ENCODE peak calls at places on chromosomes 11 and 22, in ten cellular contexts. Y is PC-3; H is lower leg skin; J is posterior vena cava; E is AG09319; T is activated CD8-positive, alpha-beta memory T cell treated with anti-CD3 and anti-CD28 coated beads for 4 hours; W is endodermal cell; K is heart left ventricle; Q is CD4-positive, CD25-positive, alpha-beta regulatory T cell; D is osteoblast. M is an unnamed sample.

GRCh38 chr11:66247295-66247694 is 21.1 kb upstream of the RAB1B start:
- DNase-seq in W (no peak), Y (no peak), Q (no peak), T (no peak), D (peak), J (no peak), E (no peak), K (no peak), H (no peak), M (no peak)

GRCh38 chr11:66289548-66290331 is 797 bp upstream of the YIF1A start:
- DNase-seq in E (peak), H (no peak), W (peak), D (peak), T (peak), Q (peak), K (peak), Y (peak), J (peak), M (peak)

GRCh38 chr11:114160884-114161283 is 101.4 kb downstream of the ZBTB16 start:
- DNase-seq in Y (no peak), E (no peak), W (no peak), T (no peak), Q (no peak), K (no peak), H (peak), D (no peak), J (peak), M (no peak)

GRCh38 chr11:69351460-69351859 is 57.5 kb downstream of the MYEOV start:
- DNase-seq in W (no peak), J (no peak), Y (peak), D (no peak), T (no peak), Q (no peak), E (no peak), K (no peak), H (no peak), M (no peak)

GRCh38 chr22:19936513-19936912 is 5.1 kb upstream of the COMT start:
- DNase-seq in E (no peak), K (no peak), W (no peak), H (no peak), J (peak), T (no peak), D (no peak), Y (no peak), Q (no peak), M (no peak)

GRCh38 chr11:83682645-83682973 is 396.4 kb upstream of the CCDC90B start:
- DNase-seq in Q (no peak), J (no peak), W (no peak), E (no peak), H (no peak), K (no peak), T (no peak), D (no peak), Y (no peak), M (no peak)

GRCh38 chr11:130213979-130214281 is 54.3 kb downstream of the ST14 start:
- DNase-seq in W (no peak), D (no peak), K (no peak), E (no peak), J (peak), T (no peak), H (peak), Y (no peak), Q (no peak), M (peak)

GRCh38 chr11:130847517-130847916 is 68.8 kb downstream of the SNX19 start:
- DNase-seq in H (no peak), E (no peak), K (no peak), Y (peak), D (peak), T (no peak), J (no peak), W (no peak), Q (no peak), M (no peak)

GRCh38 chr11:31397239-31397834 is 27.7 kb downstream of the DNAJC24 start:
- DNase-seq in H (no peak), T (no peak), E (no peak), D (no peak), Y (peak), Q (peak), W (no peak), J (no peak), K (no peak), M (no peak)

GRCh38 chr11:69130586-69131566 is 24.9 kb upstream of the SMIM38 start:
- DNase-seq in T (no peak), W (peak), Y (no peak), Q (no peak), D (no peak), K (peak), H (no peak), E (no peak), J (peak), M (no peak)

GRCh38 chr11:130124096-130124495 is 35.5 kb upstream of the ST14 start:
- DNase-seq in H (peak), T (no peak), D (peak), J (peak), E (peak), W (no peak), K (peak), Q (no peak), Y (peak), M (peak)

GRCh38 chr22:40009953-40010751 is 15.4 kb downstream of the FAM83F start:
- DNase-seq in D (peak), H (no peak), E (no peak), K (no peak), Y (no peak), T (no peak), J (no peak), Q (peak), W (no peak), M (peak)

GRCh38 chr22:41446057-41446501 is 522 bp downstream of the TOB2 start:
- DNase-seq in J (peak), D (peak), Q (no peak), T (no peak), H (peak), W (peak), E (no peak), K (peak), Y (no peak), M (no peak)

GRCh38 chr22:23060612-23061400 is 9.5 kb upstream of the GNAZ start:
- DNase-seq in D (peak), K (no peak), T (no peak), E (no peak), W (peak), Y (no peak), Q (no peak), J (peak), H (no peak), M (no peak)

GRCh38 chr11:61075891-61076290 is 26.4 kb upstream of the CD5 start:
- DNase-seq in T (no peak), E (no peak), Y (peak), D (peak), K (no peak), J (no peak), H (no peak), W (no peak), Q (no peak), M (no peak)

GRCh38 chr22:28856095-28856455 is 27.3 kb upstream of the ZNRF3 start:
- DNase-seq in E (no peak), T (no peak), Y (no peak), J (no peak), K (no peak), H (no peak), W (no peak), Q (no peak), D (no peak), M (no peak)

GRCh38 chr11:134069426-134069921 is 602 bp downstream of the JAM3 start:
- DNase-seq in J (no peak), T (no peak), Q (no peak), Y (no peak), W (peak), K (peak), D (peak), E (no peak), H (no peak), M (no peak)

GRCh38 chr11:74932169-74932568 is 16.7 kb downstream of the XRRA1 start:
- DNase-seq in T (no peak), W (no peak), Y (peak), K (no peak), J (no peak), Q (no peak), E (no peak), H (no peak), D (no peak), M (no peak)

GRCh38 chr11:63698976-63699733 is 17.9 kb downstream of the RTN3 start:
- DNase-seq in K (no peak), Y (no peak), W (no peak), H (no peak), D (no peak), E (no peak), Q (no peak), T (no peak), J (no peak), M (peak)

GRCh38 chr22:19812910-19813309 is 41.8 kb downstream of the GNB1L start:
- DNase-seq in J (peak), K (no peak), D (peak), H (no peak), E (no peak), T (no peak), Q (no peak), Y (no peak), W (peak), M (no peak)

GRCh38 chr11:92681606-92682005 is 287.8 kb upstream of the MTNR1B start:
- DNase-seq in W (no peak), T (no peak), J (no peak), K (no peak), Q (no peak), E (no peak), D (no peak), Y (no peak), H (no peak), M (no peak)

GRCh38 chr11:60970369-60970774 is 1.1 kb upstream of the CD6 start:
- DNase-seq in D (peak), Y (peak), W (peak), H (no peak), J (peak), Q (peak), E (no peak), T (peak), K (peak), M (peak)

GRCh38 chr11:125603207-125603606 is 10.6 kb downstream of the STT3A start:
- DNase-seq in Q (no peak), W (no peak), J (no peak), E (no peak), Y (no peak), H (no peak), K (no peak), T (no peak), D (peak), M (no peak)

GRCh38 chr22:46612904-46613605 is 7.1 kb upstream of the GRAMD4 start:
- DNase-seq in Q (peak), Y (no peak), D (no peak), T (peak), W (no peak), J (no peak), K (no peak), H (no peak), E (no peak), M (no peak)

GRCh38 chr22:36873614-36874308 is 13.0 kb downstream of the NCF4 start:
- DNase-seq in T (no peak), H (no peak), J (no peak), Q (peak), K (peak), W (peak), D (peak), E (peak), Y (peak), M (peak)

GRCh38 chr11:100863080-100863581 is 176.0 kb downstream of the ARHGAP42 start:
- DNase-seq in D (peak), E (peak), Y (peak), J (peak), W (no peak), K (peak), Q (no peak), H (no peak), T (no peak), M (peak)

GRCh38 chr11:83409891-83410290 is 123.7 kb upstream of the CCDC90B start:
- DNase-seq in T (no peak), Q (no peak), H (no peak), K (no peak), W (no peak), D (no peak), J (no peak), E (no peak), Y (no peak), M (peak)

GRCh38 chr22:41302016-41302767 is 867 bp downstream of the ZC3H7B start:
- DNase-seq in Q (peak), W (peak), Y (no peak), T (no peak), K (peak), J (no peak), H (no peak), E (no peak), D (peak), M (no peak)

GRCh38 chr22:46035380-46035741 is 58.4 kb upstream of the WNT7B start:
- DNase-seq in T (no peak), Y (no peak), W (no peak), H (no peak), K (no peak), J (no peak), D (no peak), E (no peak), Q (no peak), M (no peak)

GRCh38 chr11:69200331-69201047 is 44.8 kb downstream of the SMIM38 start:
- DNase-seq in J (peak), T (no peak), H (no peak), Q (no peak), W (peak), K (peak), E (no peak), D (peak), Y (no peak), M (no peak)

GRCh38 chr11:133966924-133967598 is 10.3 kb upstream of the IGSF9B start:
- DNase-seq in D (no peak), W (peak), E (no peak), Y (no peak), J (no peak), Q (peak), K (peak), H (no peak), T (peak), M (peak)

GRCh38 chr11:114774599-114775365 is 96.5 kb downstream of the NXPE2 start:
- DNase-seq in T (no peak), Y (peak), Q (peak), H (no peak), W (peak), E (no peak), D (peak), K (peak), J (no peak), M (peak)

GRCh38 chr11:7964873-7965272 is 374 bp downstream of the NLRP10 start:
- DNase-seq in Y (peak), Q (no peak), W (no peak), E (no peak), K (no peak), D (peak), T (no peak), J (no peak), H (no peak), M (no peak)

GRCh38 chr11:6646631-6647281 is 8.9 kb downstream of the DCHS1 start:
- DNase-seq in W (peak), Y (no peak), Q (peak), K (peak), J (no peak), E (peak), D (no peak), T (no peak), H (no peak), M (no peak)

GRCh38 chr11:69744435-69744834 is 30.7 kb downstream of the FGF4 start:
- DNase-seq in Q (no peak), H (no peak), Y (peak), E (peak), J (no peak), D (no peak), T (no peak), W (peak), K (no peak), M (no peak)